ENCODE peak calls at places on chromosomes 2 and 18, in four cellular contexts. D is neural progenitor cell, P is HCT116, Q is MCF 10A. N is an unnamed sample.

GRCh38 chr18:12308386-12309100 is 502 bp downstream of the TUBB6 start:
- DNase-seq in D (peak), P (no peak), Q (peak), N (no peak)

GRCh38 chr2:160028431-160029269 is 33.8 kb downstream of the PLA2R1 start:
- DNase-seq in P (no peak), Q (peak), D (no peak), N (no peak)

GRCh38 chr2:148020036-148020357 is 540 bp downstream of the ORC4 start:
- DNase-seq in P (no peak), Q (no peak), D (no peak), N (no peak)

GRCh38 chr2:26740890-26741302 is 23.2 kb upstream of the SLC35F6 start:
- DNase-seq in D (peak), Q (no peak), P (no peak), N (peak)

GRCh38 chr2:141271346-141271745 is 859.5 kb downstream of the LRP1B start:
- DNase-seq in P (no peak), D (no peak), Q (no peak), N (no peak)

GRCh38 chr2:202005272-202005887 is 28.3 kb upstream of the FZD7 start:
- DNase-seq in D (no peak), Q (no peak), P (no peak), N (no peak)

GRCh38 chr2:139225961-139226360 is 445.8 kb upstream of the NXPH2 start:
- DNase-seq in Q (no peak), D (no peak), P (no peak), N (no peak)

GRCh38 chr2:72533767-72534166 is 292.1 kb downstream of the EXOC6B start:
- DNase-seq in Q (peak), D (no peak), P (peak), N (no peak)

GRCh38 chr2:64658269-64658668 is 4.6 kb upstream of the SERTAD2 start:
- DNase-seq in D (no peak), Q (no peak), P (no peak), N (no peak)

GRCh38 chr2:98412751-98413445 is 31.8 kb upstream of the INPP4A start:
- DNase-seq in D (peak), Q (peak), P (peak), N (no peak)

GRCh38 chr18:11946756-11947155 is 34.6 kb upstream of the IMPA2 start:
- DNase-seq in D (peak), Q (peak), P (no peak), N (no peak)

GRCh38 chr2:11738589-11739436 is 7.6 kb upstream of the LPIN1 start:
- DNase-seq in Q (peak), D (peak), P (peak), N (no peak)

GRCh38 chr2:18804540-18804939 is 215.2 kb upstream of the NT5C1B start:
- DNase-seq in D (no peak), Q (no peak), P (no peak), N (no peak)

GRCh38 chr18:7224198-7224597 is 6.7 kb upstream of the LRRC30 start:
- DNase-seq in Q (no peak), P (no peak), D (no peak), N (no peak)

GRCh38 chr18:7221424-7222155 is 9.3 kb upstream of the LRRC30 start:
- DNase-seq in D (peak), Q (peak), P (peak), N (no peak)
- TF ChIP-seq CTCF in D (peak), Q (peak), P (peak), N (peak)

DNA sequence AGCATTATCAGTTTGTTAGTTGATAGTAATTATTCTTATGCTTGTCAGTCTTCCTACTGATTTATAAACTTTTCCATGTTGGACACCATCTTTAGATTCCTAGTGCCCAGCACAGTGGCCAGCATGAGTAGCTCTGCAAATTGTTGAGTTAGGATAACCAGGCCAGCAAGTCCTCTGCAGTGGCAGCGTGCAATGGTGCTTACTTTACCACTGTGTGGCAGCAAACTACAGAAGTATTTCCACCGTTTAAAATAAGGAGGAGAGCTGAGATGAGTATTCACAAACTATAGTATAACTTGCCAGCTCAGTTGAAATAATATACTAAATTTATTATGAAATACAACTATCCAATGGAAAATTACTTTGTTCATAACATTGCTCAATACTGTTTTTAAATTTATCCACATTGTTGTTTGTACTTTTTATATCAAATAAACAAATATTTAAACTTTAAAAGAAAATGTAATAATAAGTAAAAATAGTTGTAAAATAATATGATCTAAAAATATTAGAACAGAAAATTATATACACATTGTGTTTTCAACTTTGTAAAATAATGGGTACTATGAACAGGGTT is 9.3 kb upstream of the THADA start:
- DNase-seq in Q (peak), D (peak), P (peak), N (no peak)
- TF ChIP-seq CTCF in Q (peak), D (peak), P (peak), N (peak)

DNA sequence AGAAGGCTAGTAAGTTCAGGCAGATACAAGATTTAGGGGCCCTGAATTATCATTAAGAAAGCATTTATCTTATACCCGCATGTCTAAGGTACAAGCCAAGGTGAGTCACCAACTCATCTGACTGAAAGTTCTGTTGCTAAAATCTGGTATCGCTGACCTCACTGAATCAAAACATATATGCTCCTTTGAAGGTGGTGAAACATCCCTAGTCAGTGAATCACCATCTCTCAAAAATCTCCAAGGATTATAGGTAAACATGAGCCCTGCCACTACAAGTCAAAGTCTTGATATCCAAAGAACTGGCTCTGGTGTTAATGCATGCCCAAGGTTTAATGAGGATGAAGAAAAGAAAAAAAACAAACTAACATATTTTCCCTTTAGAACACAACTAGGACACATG is 43.5 kb downstream of the IRS1 start:
- DNase-seq in Q (peak), D (no peak), P (peak), N (no peak)
- TF ChIP-seq CTCF in Q (no peak), D (no peak), P (no peak), N (no peak)

GRCh38 chr18:69757733-69758132 is 189.9 kb downstream of the CD226 start:
- DNase-seq in P (no peak), Q (no peak), D (peak), N (no peak)

GRCh38 chr18:69754108-69754507 is 193.6 kb downstream of the CD226 start:
- DNase-seq in P (no peak), D (no peak), Q (no peak), N (no peak)

GRCh38 chr18:69758458-69758857 is 189.2 kb downstream of the CD226 start:
- DNase-seq in P (no peak), Q (no peak), D (no peak), N (no peak)

GRCh38 chr18:69755041-69755440 is 192.6 kb downstream of the CD226 start:
- DNase-seq in Q (no peak), P (no peak), D (no peak), N (no peak)

DNA sequence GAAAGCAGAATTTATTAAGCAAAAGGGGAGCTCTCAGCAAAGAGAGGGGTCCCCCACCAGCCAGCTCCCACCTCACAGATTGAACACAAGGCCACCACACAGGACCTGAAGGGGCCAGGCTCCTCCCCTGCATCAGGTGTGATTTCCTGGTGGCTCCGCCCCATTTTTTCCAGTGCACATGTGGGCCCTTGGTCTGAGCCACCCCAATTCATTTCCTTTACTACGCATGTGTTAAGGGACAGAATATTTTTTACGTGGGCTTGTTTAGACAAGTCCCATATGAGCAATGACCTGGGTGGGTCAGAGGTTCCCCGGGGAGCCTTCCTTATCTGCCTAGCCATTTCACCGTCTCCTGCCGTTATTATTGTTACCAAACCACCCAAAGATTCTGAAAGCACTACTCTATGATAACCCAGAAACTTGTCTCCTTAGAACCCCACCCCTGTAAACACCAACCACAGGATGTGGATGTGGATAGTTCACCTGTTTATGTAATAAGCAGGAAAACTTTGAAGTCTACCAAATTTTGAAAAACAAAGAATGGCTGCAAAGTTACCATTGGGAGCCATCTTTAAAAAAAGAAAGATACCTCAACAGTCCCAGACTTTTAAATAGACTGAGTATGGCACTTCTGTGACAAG is 191.7 kb downstream of the CD226 start:
- DNase-seq in D (no peak), Q (no peak), P (no peak), N (no peak)
- TF ChIP-seq CTCF in D (no peak), Q (no peak), P (no peak), N (no peak)

GRCh38 chr2:7030810-7031209 is 113.6 kb downstream of the RNF144A start:
- DNase-seq in Q (no peak), D (no peak), P (no peak), N (no peak)

GRCh38 chr2:7029291-7030059 is 112.3 kb downstream of the RNF144A start:
- DNase-seq in P (no peak), D (no peak), Q (no peak), N (no peak)

GRCh38 chr2:7032371-7032770 is 115.2 kb downstream of the RNF144A start:
- DNase-seq in P (no peak), Q (no peak), D (no peak), N (no peak)

GRCh38 chr2:7033136-7033960 is 116.1 kb downstream of the RNF144A start:
- DNase-seq in P (no peak), D (no peak), Q (no peak), N (no peak)

DNA sequence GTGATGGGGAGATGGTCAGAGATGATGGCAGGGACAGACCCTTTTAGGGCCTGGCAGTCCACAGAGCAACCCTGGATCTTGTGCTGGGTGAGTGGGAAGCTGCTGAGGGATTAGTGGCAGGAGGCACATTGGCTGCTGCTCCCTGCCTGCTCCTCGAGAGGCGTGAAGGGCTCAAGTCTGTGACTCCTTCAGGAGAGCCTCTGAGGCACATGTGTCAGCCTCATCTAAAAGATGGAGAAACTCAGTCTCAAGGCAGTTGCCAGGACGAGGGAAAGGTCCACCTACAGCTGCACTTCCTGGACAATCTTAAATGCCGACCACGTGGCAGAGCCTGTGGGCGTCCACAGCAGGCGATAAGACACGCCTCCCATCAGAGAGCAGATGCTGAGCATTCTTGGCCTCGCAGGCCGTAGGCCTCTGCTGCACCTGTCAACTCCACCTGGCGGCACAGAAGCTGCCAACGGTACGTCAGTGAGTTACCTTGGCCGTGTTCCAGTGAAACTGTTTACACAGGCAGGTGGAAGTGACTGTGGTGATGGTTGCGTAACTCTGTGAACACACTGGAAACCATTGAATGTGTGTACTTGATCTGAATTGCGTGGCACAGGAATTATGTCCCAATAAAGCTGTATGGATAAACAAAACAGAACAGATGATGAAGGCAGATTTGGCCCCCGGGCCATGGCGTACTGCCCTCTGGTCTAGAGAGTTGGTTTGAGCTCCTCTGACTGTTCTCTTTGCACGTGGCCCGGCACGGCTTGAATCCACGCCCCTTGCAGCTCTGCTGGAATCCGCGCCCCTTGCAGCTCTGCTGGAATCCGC is 114.4 kb downstream of the RNF144A start:
- DNase-seq in D (no peak), Q (peak), P (peak), N (no peak)
- TF ChIP-seq CTCF in D (no peak), Q (no peak), P (no peak), N (no peak)

GRCh38 chr18:6405237-6406074 is 9.3 kb downstream of the L3MBTL4 start:
- DNase-seq in P (no peak), Q (no peak), D (peak), N (no peak)

GRCh38 chr18:6404834-6405233 is 9.9 kb downstream of the L3MBTL4 start:
- DNase-seq in D (no peak), P (no peak), Q (no peak), N (no peak)

GRCh38 chr18:6397931-6398566 is 16.7 kb downstream of the L3MBTL4 start:
- DNase-seq in Q (no peak), P (no peak), D (no peak), N (no peak)

GRCh38 chr18:6406075-6406909 is 8.4 kb downstream of the L3MBTL4 start:
- DNase-seq in D (no peak), Q (peak), P (no peak), N (no peak)

GRCh38 chr18:6401687-6402086 is 13.0 kb downstream of the L3MBTL4 start:
- DNase-seq in P (no peak), D (peak), Q (no peak), N (no peak)
- TF ChIP-seq CTCF in P (no peak), D (peak), Q (no peak), N (no peak)

DNA sequence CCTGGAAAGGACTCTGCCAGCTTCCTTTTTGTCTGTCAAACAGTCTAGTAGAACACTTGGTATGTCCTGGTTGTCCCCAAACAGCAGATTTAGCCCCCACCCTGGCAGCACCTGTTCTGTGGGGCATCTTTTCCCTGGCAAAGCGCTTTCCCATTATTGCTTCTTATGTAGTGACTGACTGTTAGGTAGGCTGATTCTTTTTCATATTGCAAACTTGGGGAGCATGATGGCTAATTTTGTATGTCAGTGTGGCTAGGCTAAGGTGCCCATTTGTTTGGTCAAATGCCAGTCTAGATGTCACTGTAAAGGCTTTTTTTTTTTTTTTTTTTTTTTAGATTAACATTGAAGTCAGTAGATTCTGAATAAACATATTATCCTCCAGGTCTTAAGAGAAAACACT is 140.2 kb downstream of the MYCN start:
- DNase-seq in P (no peak), D (no peak), Q (no peak), N (no peak)
- TF ChIP-seq CTCF in P (no peak), D (no peak), Q (no peak), N (no peak)

N was measured in D721Med.